ENCODE peak calls at places on chromosomes 6 and 20, in seven cellular contexts. One of them, this sample, is unnamed.

GRCh38 chr20:25237610-25238318 is 10.1 kb upstream of the PYGB start:
- DNase-seq in HepG2: peak; percentile 90
- DNase-seq in GM23338: no peak
- DNase-seq in breast epithelium: peak; percentile 83
- DNase-seq in endothelial cell of umbilical vein: peak; percentile 92
- DNase-seq in sigmoid colon: peak; percentile 87
- DNase-seq in suprapubic skin: no peak
- DNase-seq in this sample: no peak

GRCh38 chr6:149473080-149474052 is 11.4 kb downstream of the ZC3H12D start:
- DNase-seq in HepG2: peak; percentile 65
- DNase-seq in GM23338: no peak
- DNase-seq in breast epithelium: no peak
- DNase-seq in endothelial cell of umbilical vein: no peak
- DNase-seq in sigmoid colon: no peak
- DNase-seq in suprapubic skin: no peak
- DNase-seq in this sample: no peak

GRCh38 chr6:145899915-145900569 is 64.1 kb downstream of the SHPRH start:
- DNase-seq in HepG2: no peak
- DNase-seq in GM23338: no peak
- DNase-seq in breast epithelium: no peak
- DNase-seq in endothelial cell of umbilical vein: no peak
- DNase-seq in sigmoid colon: no peak
- DNase-seq in suprapubic skin: no peak
- DNase-seq in this sample: no peak

GRCh38 chr20:22805219-22805618 is 220.8 kb upstream of the FOXA2 start:
- DNase-seq in HepG2: peak; percentile 17
- DNase-seq in GM23338: peak; percentile 42
- DNase-seq in breast epithelium: no peak
- DNase-seq in endothelial cell of umbilical vein: peak; percentile 41
- DNase-seq in sigmoid colon: no peak
- DNase-seq in suprapubic skin: no peak
- DNase-seq in this sample: no peak

GRCh38 chr6:129672883-129673631 is 36.9 kb downstream of the ARHGAP18 start:
- DNase-seq in HepG2: peak; percentile 55
- DNase-seq in GM23338: no peak
- DNase-seq in breast epithelium: no peak
- DNase-seq in endothelial cell of umbilical vein: peak; percentile 88
- DNase-seq in sigmoid colon: no peak
- DNase-seq in suprapubic skin: no peak
- DNase-seq in this sample: no peak

GRCh38 chr6:2899596-2899995 is 3.5 kb downstream of the SERPINB9 start:
- DNase-seq in HepG2: no peak
- DNase-seq in GM23338: no peak
- DNase-seq in breast epithelium: no peak
- DNase-seq in endothelial cell of umbilical vein: no peak
- DNase-seq in sigmoid colon: no peak
- DNase-seq in suprapubic skin: no peak
- DNase-seq in this sample: no peak

GRCh38 chr20:8523684-8524083 is 391.6 kb downstream of the PLCB1 start:
- DNase-seq in HepG2: no peak
- DNase-seq in GM23338: peak; percentile 35
- DNase-seq in breast epithelium: no peak
- DNase-seq in endothelial cell of umbilical vein: no peak
- DNase-seq in sigmoid colon: no peak
- DNase-seq in suprapubic skin: no peak
- DNase-seq in this sample: no peak

GRCh38 chr6:89180971-89181370 is 35.1 kb downstream of the PM20D2 start:
- DNase-seq in HepG2: no peak
- DNase-seq in GM23338: no peak
- DNase-seq in breast epithelium: no peak
- DNase-seq in endothelial cell of umbilical vein: no peak
- DNase-seq in sigmoid colon: no peak
- DNase-seq in suprapubic skin: no peak
- DNase-seq in this sample: no peak

GRCh38 chr6:12261502-12261901 is 28.7 kb upstream of the EDN1 start:
- DNase-seq in HepG2: no peak
- DNase-seq in GM23338: no peak
- DNase-seq in breast epithelium: no peak
- DNase-seq in endothelial cell of umbilical vein: no peak
- DNase-seq in sigmoid colon: no peak
- DNase-seq in suprapubic skin: no peak
- DNase-seq in this sample: no peak

GRCh38 chr6:156980948-156981347 is 203.8 kb downstream of the ARID1B start:
- DNase-seq in HepG2: no peak
- DNase-seq in GM23338: no peak
- DNase-seq in breast epithelium: no peak
- DNase-seq in endothelial cell of umbilical vein: no peak
- DNase-seq in sigmoid colon: no peak
- DNase-seq in suprapubic skin: no peak
- DNase-seq in this sample: no peak

GRCh38 chr6:144467921-144468320 is 182.8 kb downstream of the UTRN start:
- DNase-seq in HepG2: no peak
- DNase-seq in GM23338: peak; percentile 25
- DNase-seq in breast epithelium: no peak
- DNase-seq in endothelial cell of umbilical vein: no peak
- DNase-seq in sigmoid colon: no peak
- DNase-seq in suprapubic skin: no peak
- DNase-seq in this sample: no peak

GRCh38 chr6:111238464-111239119 is 151.3 kb downstream of the SLC16A10 start:
- DNase-seq in HepG2: no peak
- DNase-seq in GM23338: no peak
- DNase-seq in breast epithelium: no peak
- DNase-seq in endothelial cell of umbilical vein: peak; percentile 37
- DNase-seq in sigmoid colon: no peak
- DNase-seq in suprapubic skin: no peak
- DNase-seq in this sample: no peak

GRCh38 chr6:141443668-141444067 is 689.1 kb upstream of the GJE1 start:
- DNase-seq in HepG2: no peak
- DNase-seq in GM23338: no peak
- DNase-seq in breast epithelium: no peak
- DNase-seq in endothelial cell of umbilical vein: peak; percentile 40
- DNase-seq in sigmoid colon: no peak
- DNase-seq in suprapubic skin: no peak
- DNase-seq in this sample: no peak

GRCh38 chr6:8131265-8131897 is 29.0 kb upstream of the EEF1E1 start:
- DNase-seq in HepG2: peak; percentile 77
- DNase-seq in GM23338: peak; percentile 90
- DNase-seq in breast epithelium: no peak
- DNase-seq in endothelial cell of umbilical vein: peak; percentile 65
- DNase-seq in sigmoid colon: no peak
- DNase-seq in suprapubic skin: no peak
- DNase-seq in this sample: no peak

GRCh38 chr6:15555101-15556038 is 107.5 kb downstream of the DTNBP1 start:
- DNase-seq in HepG2: no peak
- DNase-seq in GM23338: peak; percentile 40
- DNase-seq in breast epithelium: no peak
- DNase-seq in endothelial cell of umbilical vein: peak; percentile 26
- DNase-seq in sigmoid colon: no peak
- DNase-seq in suprapubic skin: no peak
- DNase-seq in this sample: no peak

GRCh38 chr6:54234539-54234938 is 73.7 kb upstream of the TINAG start:
- DNase-seq in HepG2: no peak
- DNase-seq in GM23338: no peak
- DNase-seq in breast epithelium: no peak
- DNase-seq in endothelial cell of umbilical vein: peak; percentile 22
- DNase-seq in sigmoid colon: no peak
- DNase-seq in suprapubic skin: no peak
- DNase-seq in this sample: no peak

GRCh38 chr20:20628314-20628713 is 84.1 kb downstream of the RALGAPA2 start:
- DNase-seq in HepG2: no peak
- DNase-seq in GM23338: no peak
- DNase-seq in breast epithelium: no peak
- DNase-seq in endothelial cell of umbilical vein: no peak
- DNase-seq in sigmoid colon: no peak
- DNase-seq in suprapubic skin: no peak
- DNase-seq in this sample: no peak

GRCh38 chr6:32942555-32942954 is 1.7 kb upstream of the HLA-DMB start:
- DNase-seq in HepG2: no peak
- DNase-seq in GM23338: no peak
- DNase-seq in breast epithelium: no peak
- DNase-seq in endothelial cell of umbilical vein: no peak
- DNase-seq in sigmoid colon: no peak
- DNase-seq in suprapubic skin: no peak
- DNase-seq in this sample: no peak

GRCh38 chr6:32938494-32938893 is 2.3 kb downstream of the HLA-DMB start:
- DNase-seq in HepG2: no peak
- DNase-seq in GM23338: no peak
- DNase-seq in breast epithelium: no peak
- DNase-seq in endothelial cell of umbilical vein: no peak
- DNase-seq in sigmoid colon: no peak
- DNase-seq in suprapubic skin: no peak
- DNase-seq in this sample: no peak

GRCh38 chr6:32943864-32944263 is 3.0 kb upstream of the HLA-DMB start:
- DNase-seq in HepG2: no peak
- DNase-seq in GM23338: no peak
- DNase-seq in breast epithelium: no peak
- DNase-seq in endothelial cell of umbilical vein: no peak
- DNase-seq in sigmoid colon: no peak
- DNase-seq in suprapubic skin: no peak
- DNase-seq in this sample: no peak

GRCh38 chr6:32941412-32941784 is 570 bp upstream of the HLA-DMB start:
- DNase-seq in HepG2: no peak
- DNase-seq in GM23338: no peak
- DNase-seq in breast epithelium: no peak
- DNase-seq in endothelial cell of umbilical vein: peak; percentile 68
- DNase-seq in sigmoid colon: no peak
- DNase-seq in suprapubic skin: no peak
- DNase-seq in this sample: no peak

DNA sequence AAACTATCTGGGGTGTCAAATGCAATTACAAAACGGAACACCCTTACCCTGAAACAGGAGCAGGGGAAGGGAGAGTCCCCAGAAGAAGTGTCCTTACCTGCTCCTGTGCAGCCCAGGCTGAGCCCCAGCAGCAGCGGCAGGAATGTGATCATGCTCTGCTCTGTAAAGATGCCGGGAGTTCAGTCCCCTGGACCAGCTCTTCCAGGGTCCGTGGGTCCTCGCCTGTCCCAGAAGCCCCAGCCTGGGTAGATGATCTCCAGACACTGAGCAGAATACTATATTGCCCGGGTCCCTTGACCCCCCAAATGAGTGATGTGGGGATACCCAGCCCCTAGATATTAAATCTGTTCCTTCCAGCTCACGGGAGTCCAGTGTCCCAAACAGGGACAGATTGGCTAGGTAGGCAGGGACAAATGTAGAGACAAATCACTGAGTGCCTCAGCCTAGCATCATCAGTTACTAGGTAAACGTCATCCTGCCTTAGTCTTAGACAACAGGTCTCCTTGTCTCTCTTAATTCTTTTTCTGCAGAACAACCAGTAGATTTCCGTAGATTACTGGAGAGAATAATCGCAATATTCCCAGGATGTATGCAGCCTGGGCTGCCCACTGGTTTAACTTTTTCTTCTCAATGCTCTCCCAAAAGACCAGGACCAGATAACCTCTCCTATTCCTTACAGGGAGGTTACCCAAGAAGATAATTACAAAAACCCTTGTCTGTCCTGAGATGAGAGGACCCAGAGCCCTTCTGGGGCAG is at the start of gene HLA-DMB:
- DNase-seq in HepG2: peak; percentile 49
- DNase-seq in GM23338: peak; percentile 88
- DNase-seq in breast epithelium: peak; percentile 64
- DNase-seq in endothelial cell of umbilical vein: peak; percentile 88
- DNase-seq in sigmoid colon: no peak
- DNase-seq in suprapubic skin: no peak
- DNase-seq in this sample: peak; percentile 36
- TF ChIP-seq POLR2AphosphoS5 in HepG2: no peak
- TF ChIP-seq POLR2AphosphoS5 in GM23338: no peak
- TF ChIP-seq POLR2AphosphoS5 in breast epithelium: no peak
- TF ChIP-seq POLR2AphosphoS5 in endothelial cell of umbilical vein: no peak
- TF ChIP-seq POLR2AphosphoS5 in sigmoid colon: peak; percentile 53
- TF ChIP-seq POLR2AphosphoS5 in suprapubic skin: no peak
- TF ChIP-seq POLR2AphosphoS5 in this sample: peak; percentile 88

GRCh38 chr6:46909371-46909770 is 12.4 kb downstream of the ADGRF5 start:
- DNase-seq in HepG2: no peak
- DNase-seq in GM23338: peak; percentile 56
- DNase-seq in breast epithelium: no peak
- DNase-seq in endothelial cell of umbilical vein: peak; percentile 93
- DNase-seq in sigmoid colon: no peak
- DNase-seq in suprapubic skin: no peak
- DNase-seq in this sample: no peak

GRCh38 chr6:46918830-46919229 is 2.9 kb downstream of the ADGRF5 start:
- DNase-seq in HepG2: no peak
- DNase-seq in GM23338: no peak
- DNase-seq in breast epithelium: no peak
- DNase-seq in endothelial cell of umbilical vein: peak; percentile 54
- DNase-seq in sigmoid colon: no peak
- DNase-seq in suprapubic skin: no peak
- DNase-seq in this sample: no peak

GRCh38 chr6:46917002-46917401 is 4.7 kb downstream of the ADGRF5 start:
- DNase-seq in HepG2: no peak
- DNase-seq in GM23338: no peak
- DNase-seq in breast epithelium: no peak
- DNase-seq in endothelial cell of umbilical vein: no peak
- DNase-seq in sigmoid colon: no peak
- DNase-seq in suprapubic skin: no peak
- DNase-seq in this sample: no peak

DNA sequence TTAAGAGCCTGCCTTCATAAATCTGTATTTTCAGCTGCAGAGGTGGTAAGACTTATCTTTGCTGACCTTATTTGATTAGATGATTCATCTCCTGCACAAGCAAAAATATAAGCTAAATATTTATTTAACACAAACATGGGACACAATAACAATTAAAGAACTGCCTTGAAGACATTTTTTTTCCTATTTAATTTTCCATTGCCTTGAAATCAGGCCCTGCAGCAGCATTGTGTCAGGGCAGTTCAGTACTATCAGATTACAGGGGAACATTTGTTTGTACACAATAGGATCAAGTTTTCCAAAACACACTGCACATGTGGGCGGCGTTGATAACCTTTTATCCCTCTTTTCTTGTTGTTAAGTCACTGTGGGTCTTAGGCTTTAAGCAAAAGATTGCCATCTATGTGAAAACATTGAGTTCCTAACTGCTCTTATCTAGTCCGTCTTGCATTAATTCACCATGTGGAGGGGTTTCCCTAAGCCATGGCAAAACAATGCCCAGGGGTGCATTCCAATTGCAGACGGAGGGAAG is 7.4 kb downstream of the ADGRF5 start:
- DNase-seq in HepG2: no peak
- DNase-seq in GM23338: no peak
- DNase-seq in breast epithelium: no peak
- DNase-seq in endothelial cell of umbilical vein: peak; percentile 96
- DNase-seq in sigmoid colon: no peak
- DNase-seq in suprapubic skin: no peak
- DNase-seq in this sample: no peak
- TF ChIP-seq POLR2AphosphoS5 in HepG2: no peak
- TF ChIP-seq POLR2AphosphoS5 in GM23338: no peak
- TF ChIP-seq POLR2AphosphoS5 in breast epithelium: no peak
- TF ChIP-seq POLR2AphosphoS5 in endothelial cell of umbilical vein: peak; percentile 35
- TF ChIP-seq POLR2AphosphoS5 in sigmoid colon: no peak
- TF ChIP-seq POLR2AphosphoS5 in suprapubic skin: no peak
- TF ChIP-seq POLR2AphosphoS5 in this sample: no peak

GRCh38 chr20:50824137-50824536 is 29.3 kb downstream of the BCAS4 start:
- DNase-seq in HepG2: no peak
- DNase-seq in GM23338: no peak
- DNase-seq in breast epithelium: peak; percentile 76
- DNase-seq in endothelial cell of umbilical vein: no peak
- DNase-seq in sigmoid colon: peak; percentile 69
- DNase-seq in suprapubic skin: no peak
- DNase-seq in this sample: no peak
- TF ChIP-seq POLR2AphosphoS5 in HepG2: no peak
- TF ChIP-seq POLR2AphosphoS5 in GM23338: no peak
- TF ChIP-seq POLR2AphosphoS5 in breast epithelium: peak; percentile 34
- TF ChIP-seq POLR2AphosphoS5 in endothelial cell of umbilical vein: no peak
- TF ChIP-seq POLR2AphosphoS5 in sigmoid colon: peak; percentile 21
- TF ChIP-seq POLR2AphosphoS5 in suprapubic skin: no peak
- TF ChIP-seq POLR2AphosphoS5 in this sample: no peak

GRCh38 chr6:165573671-165574070 is 89.4 kb downstream of the PDE10A start:
- DNase-seq in HepG2: no peak
- DNase-seq in GM23338: no peak
- DNase-seq in breast epithelium: peak; percentile 20
- DNase-seq in endothelial cell of umbilical vein: peak; percentile 97
- DNase-seq in sigmoid colon: peak; percentile 64
- DNase-seq in suprapubic skin: no peak
- DNase-seq in this sample: no peak
- TF ChIP-seq POLR2AphosphoS5 in HepG2: no peak
- TF ChIP-seq POLR2AphosphoS5 in GM23338: no peak
- TF ChIP-seq POLR2AphosphoS5 in breast epithelium: no peak
- TF ChIP-seq POLR2AphosphoS5 in endothelial cell of umbilical vein: peak; percentile 70
- TF ChIP-seq POLR2AphosphoS5 in sigmoid colon: peak; percentile 11
- TF ChIP-seq POLR2AphosphoS5 in suprapubic skin: no peak
- TF ChIP-seq POLR2AphosphoS5 in this sample: no peak

This sample was measured in GM12892.